ENCODE peak calls at places on chromosomes 11 and 22, in ten cellular contexts. Q is fibroblast of mammary gland, K is BJ, W is H9, J is hepatocyte, T is brain microvascular endothelial cell, B is body of pancreas, S is lung, M is RWPE1, F is WTC11. P is an unnamed sample.

GRCh38 chr11:96051820-96052219 is 127.9 kb upstream of the MTMR2 start:
- DNase-seq in T (no peak), J (no peak), B (no peak), W (no peak), F (no peak), M (no peak), Q (no peak), S (no peak), K (no peak), P (peak; percentile 71)

GRCh38 chr22:45880732-45881523 is 96.0 kb downstream of the WNT7B start:
- DNase-seq in B (no peak), J (no peak), M (no peak), K (no peak), S (no peak), T (no peak), F (peak; percentile 23), W (peak; percentile 35), Q (no peak), P (no peak)

GRCh38 chr11:128448487-128448886 is 138.9 kb downstream of the ETS1 start:
- DNase-seq in S (no peak), F (no peak), W (peak; percentile 43), M (peak; percentile 90), Q (peak; percentile 58), T (peak; percentile 77), B (peak; percentile 80), K (no peak), J (peak; percentile 89), P (no peak)

GRCh38 chr11:74138572-74138971 is 32.2 kb downstream of the C2CD3 start:
- DNase-seq in W (no peak), M (peak; percentile 85), K (peak; percentile 97), F (no peak), T (peak; percentile 94), B (no peak), J (peak; percentile 76), S (peak; percentile 35), Q (peak; percentile 96), P (no peak)

GRCh38 chr22:33921576-33922181 is 1.4 kb upstream of the LARGE1 start:
- DNase-seq in S (peak; percentile 46), J (peak; percentile 86), K (no peak), F (peak; percentile 88), W (peak; percentile 88), B (peak; percentile 49), Q (peak; percentile 47), T (peak; percentile 44), M (no peak), P (peak; percentile 63)

GRCh38 chr22:28977050-28977449 is 84.6 kb downstream of the C22orf31 start:
- DNase-seq in T (peak; percentile 3), M (no peak), B (no peak), J (no peak), Q (no peak), F (no peak), K (no peak), S (no peak), W (no peak), P (no peak)

GRCh38 chr11:70105755-70106571 is 27.8 kb downstream of the ANO1 start:
- DNase-seq in J (no peak), M (no peak), T (no peak), Q (no peak), W (no peak), B (no peak), F (no peak), K (no peak), S (no peak), P (no peak)

GRCh38 chr11:108561535-108561991 is 32.0 kb downstream of the EXPH5 start:
- DNase-seq in Q (no peak), W (no peak), T (peak; percentile 11), J (no peak), K (no peak), M (no peak), S (no peak), B (no peak), F (no peak), P (no peak)

GRCh38 chr11:105821781-105822180 is 200.3 kb downstream of the MSANTD4 start:
- DNase-seq in M (no peak), J (no peak), B (no peak), T (no peak), S (no peak), K (no peak), F (peak; percentile 37), W (peak; percentile 45), Q (no peak), P (no peak)

GRCh38 chr11:11701070-11701469 is 79.3 kb upstream of the GALNT18 start:
- DNase-seq in K (peak; percentile 1), M (peak; percentile 25), W (no peak), J (no peak), B (no peak), S (no peak), F (no peak), T (peak; percentile 28), Q (peak; percentile 47), P (no peak)

DNA sequence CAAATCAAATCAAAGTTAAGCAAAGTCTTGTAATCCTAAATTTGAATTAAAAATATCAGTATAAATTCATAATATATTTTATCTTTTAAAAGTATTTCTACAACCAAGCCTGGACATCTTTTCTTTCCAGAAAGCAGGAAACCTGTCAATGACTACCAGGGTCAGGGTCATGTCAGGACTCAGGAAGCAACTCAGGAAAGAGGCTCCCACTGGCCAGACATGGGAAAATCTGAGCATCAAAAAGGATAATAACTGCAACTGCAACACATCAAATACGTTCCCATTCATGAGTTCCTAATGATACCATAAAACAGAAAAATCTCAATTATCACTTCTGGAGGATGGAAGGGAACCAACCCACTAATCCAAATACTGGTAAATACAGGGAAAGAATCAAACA is 76.0 kb upstream of the GALNT18 start:
- DNase-seq in S (no peak), W (no peak), K (no peak), T (no peak), Q (no peak), B (no peak), M (no peak), J (no peak), F (no peak), P (no peak)
- TF ChIP-seq CTCF in S (no peak), W (no peak), K (no peak), T (no peak), Q (no peak), B (no peak), M (no peak), J (no peak), F (no peak), P (no peak)

GRCh38 chr11:86981777-86982540 is 26.8 kb upstream of the FZD4 start:
- DNase-seq in W (no peak), M (no peak), J (no peak), S (no peak), K (no peak), B (no peak), F (no peak), Q (no peak), T (no peak), P (no peak)

GRCh38 chr11:86978247-86978646 is 23.1 kb upstream of the FZD4 start:
- DNase-seq in T (no peak), J (no peak), W (no peak), K (no peak), F (no peak), S (no peak), B (no peak), M (no peak), Q (peak; percentile 79), P (no peak)

GRCh38 chr11:86980397-86980796 is 25.2 kb upstream of the FZD4 start:
- DNase-seq in T (peak; percentile 16), S (no peak), M (no peak), Q (no peak), K (no peak), J (no peak), W (no peak), F (no peak), B (no peak), P (no peak)

GRCh38 chr11:86977441-86978050 is 22.4 kb upstream of the FZD4 start:
- DNase-seq in S (no peak), M (no peak), F (no peak), K (no peak), B (no peak), Q (peak; percentile 72), W (no peak), J (no peak), T (no peak), P (no peak)

DNA sequence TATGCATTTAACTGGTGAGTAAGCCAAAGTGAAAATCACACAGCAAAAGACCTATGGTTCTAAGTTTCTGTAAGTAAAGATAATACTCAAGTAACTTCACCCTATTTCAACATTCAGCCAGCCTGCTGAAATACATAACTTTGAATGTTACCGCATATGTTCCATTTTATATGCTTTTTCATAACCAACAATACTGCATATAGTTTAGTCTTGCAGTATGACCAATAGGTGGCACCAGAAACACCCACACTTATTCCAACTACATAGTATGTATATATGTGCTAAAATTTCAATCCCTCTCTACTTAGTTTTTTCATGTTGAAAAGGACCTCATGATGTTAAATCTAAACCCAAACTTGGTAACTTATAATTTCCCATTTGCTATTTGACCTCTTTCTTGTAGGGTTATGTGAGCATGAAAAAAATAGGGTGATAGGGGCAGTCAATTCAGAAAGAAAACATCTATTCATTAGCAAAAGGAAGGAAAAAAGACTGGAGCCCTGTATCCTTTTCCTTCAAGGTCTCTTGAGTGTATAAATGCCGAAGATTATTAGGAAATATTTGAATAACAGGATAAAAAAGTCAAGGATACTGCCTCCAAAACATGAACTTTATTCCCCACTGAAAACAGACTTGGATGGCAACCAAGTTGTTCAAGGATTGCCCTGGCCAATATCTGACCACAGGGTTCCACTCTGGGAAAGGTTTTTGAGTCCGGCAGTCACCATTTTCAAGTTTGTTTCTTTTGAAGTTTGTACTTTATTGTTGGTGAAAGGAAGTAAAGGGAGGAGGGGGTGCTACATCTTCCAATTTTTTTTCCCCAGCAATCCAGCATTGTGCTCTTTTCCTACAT is 23.8 kb upstream of the FZD4 start:
- DNase-seq in K (no peak), W (no peak), F (no peak), T (peak; percentile 57), M (peak; percentile 26), J (peak; percentile 48), B (no peak), Q (peak; percentile 62), S (no peak), P (peak; percentile 41)
- TF ChIP-seq CTCF in K (peak; percentile 72), W (peak; percentile 70), F (no peak), T (peak; percentile 62), M (peak; percentile 79), J (peak; percentile 65), B (peak; percentile 44), Q (peak; percentile 72), S (peak; percentile 48), P (peak; percentile 64)

GRCh38 chr22:24106385-24107381 is 74.6 kb upstream of the SUSD2 start:
- DNase-seq in Q (peak; percentile 14), T (no peak), M (no peak), K (no peak), W (peak; percentile 37), J (no peak), F (peak; percentile 28), S (no peak), B (no peak), P (peak; percentile 44)
- TF ChIP-seq CTCF in Q (peak; percentile 17), T (peak; percentile 31), M (no peak), K (peak; percentile 27), W (peak; percentile 29), J (no peak), F (no peak), S (peak; percentile 16), B (peak; percentile 22), P (peak; percentile 48)

GRCh38 chr11:17735823-17736772 is 1.5 kb downstream of the KCNC1 start:
- DNase-seq in M (no peak), B (no peak), S (no peak), J (no peak), F (peak; percentile 40), T (no peak), W (peak; percentile 52), Q (no peak), K (no peak), P (no peak)
- TF ChIP-seq CTCF in M (peak; percentile 12), B (no peak), S (no peak), J (peak; percentile 28), F (peak; percentile 52), T (no peak), W (peak; percentile 68), Q (no peak), K (no peak), P (no peak)